ENCODE peak calls at places on chromosomes 1 and 21, in five cellular contexts. F, N, U, V and O are unnamed samples.

GRCh38 chr1:7379445-7379971 is 391.6 kb upstream of the VAMP3 start:
- DNase-seq in N (peak), V (no peak), U (peak), F (peak), O (peak)

GRCh38 chr1:108016451-108016920 is 51.5 kb upstream of the VAV3 start:
- DNase-seq in U (no peak), N (peak), V (no peak), F (peak), O (peak)

GRCh38 chr1:28341591-28341990 is 12.8 kb downstream of the MED18 start:
- DNase-seq in N (peak), F (no peak), U (no peak), V (no peak), O (peak)

GRCh38 chr21:27513016-27513415 is 546.1 kb upstream of the ADAMTS5 start:
- DNase-seq in N (no peak), V (no peak), U (no peak), F (peak), O (no peak)

GRCh38 chr1:3069491-3070303 is 694 bp downstream of the PRDM16 start:
- DNase-seq in F (no peak), V (no peak), N (peak), U (peak), O (no peak)

GRCh38 chr1:224490540-224491537 is 56.2 kb upstream of the WDR26 start:
- DNase-seq in V (no peak), F (no peak), U (no peak), N (no peak), O (no peak)

GRCh38 chr1:20366766-20367602 is 76.3 kb downstream of the VWA5B1 start:
- DNase-seq in U (peak), F (peak), V (peak), N (peak), O (no peak)

GRCh38 chr1:1293618-1294249 is 13.5 kb downstream of the SCNN1D start:
- DNase-seq in N (no peak), F (no peak), U (no peak), V (no peak), O (no peak)

GRCh38 chr1:197674286-197674685 is 101.0 kb downstream of the DENND1B start:
- DNase-seq in N (no peak), F (no peak), V (no peak), U (no peak), O (no peak)

GRCh38 chr1:23718482-23718881 is 24.8 kb upstream of the ELOA start:
- DNase-seq in N (peak), U (no peak), F (peak), V (peak), O (peak)

GRCh38 chr1:11858158-11858557 is 587 bp downstream of the NPPB start:
- DNase-seq in U (no peak), F (no peak), V (no peak), N (no peak), O (no peak)

GRCh38 chr1:199297901-199298300 is 659.1 kb downstream of the PTPRC start:
- DNase-seq in N (no peak), V (no peak), F (no peak), U (no peak), O (no peak)

GRCh38 chr1:216612291-216612690 is 110.9 kb downstream of the ESRRG start:
- DNase-seq in F (no peak), U (no peak), N (no peak), V (no peak), O (no peak)

GRCh38 chr21:46617267-46618051 is 12.6 kb upstream of the S100B start:
- DNase-seq in N (peak), F (no peak), V (no peak), U (no peak), O (no peak)

GRCh38 chr21:32717851-32718316 is 9.9 kb downstream of the SYNJ1 start:
- DNase-seq in V (no peak), F (no peak), N (peak), U (no peak), O (peak)

GRCh38 chr1:222060247-222060851 is 318.5 kb upstream of the DUSP10 start:
- DNase-seq in N (no peak), V (no peak), U (no peak), F (no peak), O (no peak)

GRCh38 chr1:111618953-111619634 is 495 bp upstream of the RAP1A start:
- DNase-seq in U (no peak), F (no peak), V (peak), N (no peak), O (no peak)

GRCh38 chr1:236701782-236702181 is 15.5 kb downstream of the ACTN2 start:
- DNase-seq in V (no peak), U (no peak), N (no peak), F (no peak), O (no peak)

GRCh38 chr1:2324553-2325366 is 66.6 kb downstream of the MORN1 start:
- DNase-seq in N (no peak), V (no peak), U (no peak), F (no peak), O (no peak)

GRCh38 chr1:53551428-53551995 is 92.3 kb downstream of the DMRTB1 start:
- DNase-seq in V (no peak), F (no peak), N (no peak), U (no peak), O (no peak)